ENCODE peak calls at places on chromosomes 1 and 21, in seven cellular contexts. One of them, this sample, is unnamed.

GRCh38 chr1:24878775-24879742 is 51.0 kb downstream of the RUNX3 start:
- DNase-seq in NCI-H1694: no peak
- DNase-seq in anterior cingulate cortex: no peak
- DNase-seq in foreskin keratinocyte: no peak
- DNase-seq in AG08396: no peak
- DNase-seq in HuH-7.5: no peak
- DNase-seq in Jurkat, Clone E6-1: no peak
- DNase-seq in this sample: no peak

GRCh38 chr21:44849616-44850130 is 23.8 kb downstream of the PTTG1IP start:
- DNase-seq in NCI-H1694: no peak
- DNase-seq in AG08396: no peak
- DNase-seq in Jurkat, Clone E6-1: no peak
- DNase-seq in HuH-7.5: no peak
- DNase-seq in anterior cingulate cortex: no peak
- DNase-seq in foreskin keratinocyte: no peak
- DNase-seq in this sample: no peak

GRCh38 chr1:178581351-178581951 is 68.5 kb downstream of the TEX35 start:
- DNase-seq in Jurkat, Clone E6-1: no peak
- DNase-seq in NCI-H1694: no peak
- DNase-seq in HuH-7.5: no peak
- DNase-seq in AG08396: no peak
- DNase-seq in foreskin keratinocyte: no peak
- DNase-seq in anterior cingulate cortex: no peak
- DNase-seq in this sample: no peak

GRCh38 chr1:23522244-23523013 is 8.6 kb downstream of the E2F2 start:
- DNase-seq in foreskin keratinocyte: no peak
- DNase-seq in Jurkat, Clone E6-1: no peak
- DNase-seq in NCI-H1694: no peak
- DNase-seq in HuH-7.5: no peak
- DNase-seq in AG08396: no peak
- DNase-seq in anterior cingulate cortex: no peak
- DNase-seq in this sample: no peak

GRCh38 chr1:43388021-43388575 is 1.5 kb downstream of the MED8 start:
- DNase-seq in NCI-H1694: no peak
- DNase-seq in Jurkat, Clone E6-1: no peak
- DNase-seq in foreskin keratinocyte: no peak
- DNase-seq in AG08396: no peak
- DNase-seq in HuH-7.5: no peak
- DNase-seq in anterior cingulate cortex: no peak
- DNase-seq in this sample: no peak

GRCh38 chr1:31951276-31951675 is 13.1 kb upstream of the PTP4A2 start:
- DNase-seq in Jurkat, Clone E6-1: no peak
- DNase-seq in HuH-7.5: no peak
- DNase-seq in NCI-H1694: no peak
- DNase-seq in AG08396: no peak
- DNase-seq in foreskin keratinocyte: no peak
- DNase-seq in anterior cingulate cortex: no peak
- DNase-seq in this sample: no peak

GRCh38 chr1:198667186-198667585 is 28.3 kb downstream of the PTPRC start:
- DNase-seq in AG08396: no peak
- DNase-seq in Jurkat, Clone E6-1: no peak
- DNase-seq in NCI-H1694: no peak
- DNase-seq in anterior cingulate cortex: no peak
- DNase-seq in foreskin keratinocyte: no peak
- DNase-seq in HuH-7.5: no peak
- DNase-seq in this sample: no peak

GRCh38 chr1:202807367-202807925 is 775 bp downstream of the KDM5B start:
- DNase-seq in HuH-7.5: peak; percentile 62
- DNase-seq in foreskin keratinocyte: no peak
- DNase-seq in AG08396: peak; percentile 79
- DNase-seq in anterior cingulate cortex: no peak
- DNase-seq in NCI-H1694: no peak
- DNase-seq in Jurkat, Clone E6-1: peak; percentile 44
- DNase-seq in this sample: peak; percentile 71

GRCh38 chr1:81921344-81921743 is 120.6 kb downstream of the ADGRL2 start:
- DNase-seq in Jurkat, Clone E6-1: no peak
- DNase-seq in HuH-7.5: no peak
- DNase-seq in anterior cingulate cortex: no peak
- DNase-seq in AG08396: no peak
- DNase-seq in NCI-H1694: no peak
- DNase-seq in foreskin keratinocyte: no peak
- DNase-seq in this sample: no peak

GRCh38 chr21:25658427-25658980 is 19.4 kb downstream of the JAM2 start:
- DNase-seq in HuH-7.5: no peak
- DNase-seq in foreskin keratinocyte: no peak
- DNase-seq in AG08396: no peak
- DNase-seq in NCI-H1694: no peak
- DNase-seq in Jurkat, Clone E6-1: no peak
- DNase-seq in anterior cingulate cortex: no peak
- DNase-seq in this sample: no peak

GRCh38 chr1:96309783-96310182 is 411.8 kb upstream of the PTBP2 start:
- DNase-seq in AG08396: peak; percentile 12
- DNase-seq in anterior cingulate cortex: no peak
- DNase-seq in foreskin keratinocyte: peak; percentile 47
- DNase-seq in Jurkat, Clone E6-1: no peak
- DNase-seq in HuH-7.5: peak; percentile 2
- DNase-seq in NCI-H1694: no peak
- DNase-seq in this sample: no peak

GRCh38 chr1:23563755-23564374 is 4.6 kb upstream of the ID3 start:
- DNase-seq in Jurkat, Clone E6-1: no peak
- DNase-seq in NCI-H1694: no peak
- DNase-seq in foreskin keratinocyte: no peak
- DNase-seq in HuH-7.5: no peak
- DNase-seq in AG08396: no peak
- DNase-seq in anterior cingulate cortex: no peak
- DNase-seq in this sample: no peak

GRCh38 chr1:202213361-202214088 is 19.9 kb downstream of the LGR6 start:
- DNase-seq in anterior cingulate cortex: no peak
- DNase-seq in HuH-7.5: no peak
- DNase-seq in NCI-H1694: no peak
- DNase-seq in foreskin keratinocyte: no peak
- DNase-seq in AG08396: no peak
- DNase-seq in Jurkat, Clone E6-1: no peak
- DNase-seq in this sample: no peak

GRCh38 chr21:27649323-27649722 is 682.4 kb upstream of the ADAMTS5 start:
- DNase-seq in foreskin keratinocyte: peak; percentile 91
- DNase-seq in Jurkat, Clone E6-1: no peak
- DNase-seq in AG08396: peak; percentile 52
- DNase-seq in NCI-H1694: no peak
- DNase-seq in HuH-7.5: no peak
- DNase-seq in anterior cingulate cortex: no peak
- DNase-seq in this sample: no peak

GRCh38 chr1:1778827-1779675 is 781 bp upstream of the NADK start:
- DNase-seq in NCI-H1694: no peak
- DNase-seq in foreskin keratinocyte: peak; percentile 49
- DNase-seq in anterior cingulate cortex: no peak
- DNase-seq in HuH-7.5: peak; percentile 79
- DNase-seq in AG08396: peak; percentile 58
- DNase-seq in Jurkat, Clone E6-1: peak; percentile 52
- DNase-seq in this sample: peak; percentile 91

GRCh38 chr1:242784807-242785206 is 260.3 kb upstream of the PLD5 start:
- DNase-seq in AG08396: no peak
- DNase-seq in anterior cingulate cortex: no peak
- DNase-seq in foreskin keratinocyte: no peak
- DNase-seq in Jurkat, Clone E6-1: no peak
- DNase-seq in NCI-H1694: no peak
- DNase-seq in HuH-7.5: no peak
- DNase-seq in this sample: no peak